ENCODE peak calls at places on chromosome 16, in five cellular contexts. One of them, this sample, is unnamed.

GRCh38 chr16:87439926-87440325 is 47.8 kb downstream of the MAP1LC3B start:
- DNase-seq in A549: no peak
- DNase-seq in CD14-positive monocyte: no peak
- DNase-seq in CD8-positive, alpha-beta T cell: no peak
- DNase-seq in ascending aorta: no peak
- DNase-seq in this sample: no peak

GRCh38 chr16:5075637-5076036 is 4.0 kb downstream of the ALG1 start:
- DNase-seq in A549: peak
- DNase-seq in CD14-positive monocyte: no peak
- DNase-seq in CD8-positive, alpha-beta T cell: no peak
- DNase-seq in ascending aorta: no peak
- DNase-seq in this sample: no peak

GRCh38 chr16:87437911-87438610 is 45.9 kb downstream of the MAP1LC3B start:
- DNase-seq in A549: no peak
- DNase-seq in CD14-positive monocyte: no peak
- DNase-seq in CD8-positive, alpha-beta T cell: no peak
- DNase-seq in ascending aorta: no peak
- DNase-seq in this sample: no peak

GRCh38 chr16:28120754-28121153 is 57.2 kb upstream of the GSG1L start:
- DNase-seq in A549: no peak
- DNase-seq in CD14-positive monocyte: no peak
- DNase-seq in CD8-positive, alpha-beta T cell: no peak
- DNase-seq in ascending aorta: no peak
- DNase-seq in this sample: no peak

GRCh38 chr16:55331648-55332185 is 7.7 kb downstream of the IRX6 start:
- DNase-seq in A549: no peak
- DNase-seq in CD14-positive monocyte: no peak
- DNase-seq in CD8-positive, alpha-beta T cell: no peak
- DNase-seq in ascending aorta: no peak
- DNase-seq in this sample: no peak

GRCh38 chr16:27685802-27686201 is 135.9 kb downstream of the KATNIP start:
- DNase-seq in A549: no peak
- DNase-seq in CD14-positive monocyte: no peak
- DNase-seq in CD8-positive, alpha-beta T cell: no peak
- DNase-seq in ascending aorta: no peak
- DNase-seq in this sample: no peak

GRCh38 chr16:13070268-13070667 is 168.9 kb downstream of the SHISA9 start:
- DNase-seq in A549: no peak
- DNase-seq in CD14-positive monocyte: no peak
- DNase-seq in CD8-positive, alpha-beta T cell: no peak
- DNase-seq in ascending aorta: no peak
- DNase-seq in this sample: no peak

GRCh38 chr16:19167710-19168172 is 299 bp upstream of the SYT17 start:
- DNase-seq in A549: peak
- DNase-seq in CD14-positive monocyte: peak
- DNase-seq in CD8-positive, alpha-beta T cell: no peak
- DNase-seq in ascending aorta: peak
- DNase-seq in this sample: peak

GRCh38 chr16:10949424-10949970 is 5.1 kb downstream of the CLEC16A start:
- DNase-seq in A549: peak
- DNase-seq in CD14-positive monocyte: peak
- DNase-seq in CD8-positive, alpha-beta T cell: no peak
- DNase-seq in ascending aorta: peak
- DNase-seq in this sample: no peak

GRCh38 chr16:66135376-66135775 is 231.1 kb upstream of the CDH5 start:
- DNase-seq in A549: no peak
- DNase-seq in CD14-positive monocyte: no peak
- DNase-seq in CD8-positive, alpha-beta T cell: no peak
- DNase-seq in ascending aorta: peak
- DNase-seq in this sample: no peak

GRCh38 chr16:80938035-80938927 is 68.4 kb downstream of the CMC2 start:
- DNase-seq in A549: peak
- DNase-seq in CD14-positive monocyte: no peak
- DNase-seq in CD8-positive, alpha-beta T cell: no peak
- DNase-seq in ascending aorta: peak
- DNase-seq in this sample: no peak

GRCh38 chr16:84929421-84930297 is 81.7 kb downstream of the ZDHHC7 start:
- DNase-seq in A549: no peak
- DNase-seq in CD14-positive monocyte: no peak
- DNase-seq in CD8-positive, alpha-beta T cell: no peak
- DNase-seq in ascending aorta: no peak
- DNase-seq in this sample: no peak

GRCh38 chr16:1640261-1640956 is 28.2 kb downstream of the CRAMP1 start:
- DNase-seq in A549: no peak
- DNase-seq in CD14-positive monocyte: no peak
- DNase-seq in CD8-positive, alpha-beta T cell: no peak
- DNase-seq in ascending aorta: no peak
- DNase-seq in this sample: no peak

GRCh38 chr16:10738231-10739077 is 5.2 kb upstream of the NUBP1 start:
- DNase-seq in A549: peak
- DNase-seq in CD14-positive monocyte: peak
- DNase-seq in CD8-positive, alpha-beta T cell: no peak
- DNase-seq in ascending aorta: peak
- DNase-seq in this sample: peak

GRCh38 chr16:20799599-20799998 is 6.7 kb downstream of the ERI2 start:
- DNase-seq in A549: no peak
- DNase-seq in CD14-positive monocyte: no peak
- DNase-seq in CD8-positive, alpha-beta T cell: no peak
- DNase-seq in ascending aorta: no peak
- DNase-seq in this sample: peak

GRCh38 chr16:85871756-85872155 is 27.2 kb upstream of the IRF8 start:
- DNase-seq in A549: no peak
- DNase-seq in CD14-positive monocyte: no peak
- DNase-seq in CD8-positive, alpha-beta T cell: no peak
- DNase-seq in ascending aorta: no peak
- DNase-seq in this sample: no peak

GRCh38 chr16:30557397-30557949 is 701 bp downstream of the ZNF764 start:
- DNase-seq in A549: no peak
- DNase-seq in CD14-positive monocyte: no peak
- DNase-seq in CD8-positive, alpha-beta T cell: no peak
- DNase-seq in ascending aorta: no peak
- DNase-seq in this sample: no peak

GRCh38 chr16:85984947-85985451 is 86.0 kb downstream of the IRF8 start:
- DNase-seq in A549: no peak
- DNase-seq in CD14-positive monocyte: peak
- DNase-seq in CD8-positive, alpha-beta T cell: no peak
- DNase-seq in ascending aorta: peak
- DNase-seq in this sample: peak

GRCh38 chr16:10992797-10993196 is 48.4 kb downstream of the CLEC16A start:
- DNase-seq in A549: peak
- DNase-seq in CD14-positive monocyte: no peak
- DNase-seq in CD8-positive, alpha-beta T cell: no peak
- DNase-seq in ascending aorta: no peak
- DNase-seq in this sample: no peak

GRCh38 chr16:11349599-11350276 is 4.5 kb downstream of the RMI2 start:
- DNase-seq in A549: no peak
- DNase-seq in CD14-positive monocyte: peak
- DNase-seq in CD8-positive, alpha-beta T cell: no peak
- DNase-seq in ascending aorta: peak
- DNase-seq in this sample: no peak

GRCh38 chr16:53775821-53776431 is 72.0 kb downstream of the FTO start:
- DNase-seq in A549: peak
- DNase-seq in CD14-positive monocyte: no peak
- DNase-seq in CD8-positive, alpha-beta T cell: no peak
- DNase-seq in ascending aorta: peak
- DNase-seq in this sample: no peak

GRCh38 chr16:50844840-50845239 is 103.0 kb downstream of the CYLD start:
- DNase-seq in A549: no peak
- DNase-seq in CD14-positive monocyte: no peak
- DNase-seq in CD8-positive, alpha-beta T cell: no peak
- DNase-seq in ascending aorta: no peak
- DNase-seq in this sample: no peak

GRCh38 chr16:82651921-82652601 is 25.3 kb downstream of the CDH13 start:
- DNase-seq in A549: no peak
- DNase-seq in CD14-positive monocyte: no peak
- DNase-seq in CD8-positive, alpha-beta T cell: no peak
- DNase-seq in ascending aorta: no peak
- DNase-seq in this sample: no peak

GRCh38 chr16:58219432-58219831 is 21.5 kb upstream of the CSNK2A2 start:
- DNase-seq in A549: no peak
- DNase-seq in CD14-positive monocyte: no peak
- DNase-seq in CD8-positive, alpha-beta T cell: no peak
- DNase-seq in ascending aorta: no peak
- DNase-seq in this sample: no peak

GRCh38 chr16:65097296-65097695 is 24.6 kb downstream of the CDH11 start:
- DNase-seq in A549: no peak
- DNase-seq in CD14-positive monocyte: no peak
- DNase-seq in CD8-positive, alpha-beta T cell: no peak
- DNase-seq in ascending aorta: no peak
- DNase-seq in this sample: no peak

GRCh38 chr16:80274576-80275191 is 266.1 kb upstream of the DYNLRB2 start:
- DNase-seq in A549: no peak
- DNase-seq in CD14-positive monocyte: no peak
- DNase-seq in CD8-positive, alpha-beta T cell: no peak
- DNase-seq in ascending aorta: no peak
- DNase-seq in this sample: no peak

GRCh38 chr16:56483394-56483793 is 32.0 kb downstream of the OGFOD1 start:
- DNase-seq in A549: no peak
- DNase-seq in CD14-positive monocyte: no peak
- DNase-seq in CD8-positive, alpha-beta T cell: no peak
- DNase-seq in ascending aorta: no peak
- DNase-seq in this sample: no peak

GRCh38 chr16:87332150-87332549 is 15.0 kb upstream of the C16orf95 start:
- DNase-seq in A549: no peak
- DNase-seq in CD14-positive monocyte: no peak
- DNase-seq in CD8-positive, alpha-beta T cell: no peak
- DNase-seq in ascending aorta: no peak
- DNase-seq in this sample: no peak

DNA sequence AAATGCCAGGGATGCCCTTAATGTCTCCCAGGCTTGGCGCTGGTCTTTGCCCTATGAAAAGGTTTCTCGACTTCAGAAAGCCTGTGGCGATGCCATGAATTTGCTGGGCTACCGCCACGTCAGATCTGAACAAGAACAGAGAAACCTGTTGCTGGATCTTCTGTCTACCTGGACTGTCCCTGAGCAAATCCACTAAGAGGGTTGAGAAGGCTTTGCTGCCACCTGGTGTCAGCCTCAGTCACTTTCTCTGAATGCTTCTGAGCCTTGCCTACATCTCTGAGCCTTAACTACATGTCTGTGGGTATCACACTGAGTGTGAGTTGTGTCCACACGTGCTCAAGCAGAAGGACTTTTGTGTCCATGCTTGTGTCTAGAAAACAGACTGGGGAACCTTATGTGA is 11.4 kb downstream of the CHST4 start:
- DNase-seq in A549: peak
- DNase-seq in CD14-positive monocyte: no peak
- DNase-seq in CD8-positive, alpha-beta T cell: no peak
- DNase-seq in ascending aorta: no peak
- DNase-seq in this sample: peak
- TF ChIP-seq CTCF in A549: peak
- TF ChIP-seq CTCF in CD14-positive monocyte: no peak
- TF ChIP-seq CTCF in CD8-positive, alpha-beta T cell: peak
- TF ChIP-seq CTCF in ascending aorta: no peak
- TF ChIP-seq CTCF in this sample: peak

DNA sequence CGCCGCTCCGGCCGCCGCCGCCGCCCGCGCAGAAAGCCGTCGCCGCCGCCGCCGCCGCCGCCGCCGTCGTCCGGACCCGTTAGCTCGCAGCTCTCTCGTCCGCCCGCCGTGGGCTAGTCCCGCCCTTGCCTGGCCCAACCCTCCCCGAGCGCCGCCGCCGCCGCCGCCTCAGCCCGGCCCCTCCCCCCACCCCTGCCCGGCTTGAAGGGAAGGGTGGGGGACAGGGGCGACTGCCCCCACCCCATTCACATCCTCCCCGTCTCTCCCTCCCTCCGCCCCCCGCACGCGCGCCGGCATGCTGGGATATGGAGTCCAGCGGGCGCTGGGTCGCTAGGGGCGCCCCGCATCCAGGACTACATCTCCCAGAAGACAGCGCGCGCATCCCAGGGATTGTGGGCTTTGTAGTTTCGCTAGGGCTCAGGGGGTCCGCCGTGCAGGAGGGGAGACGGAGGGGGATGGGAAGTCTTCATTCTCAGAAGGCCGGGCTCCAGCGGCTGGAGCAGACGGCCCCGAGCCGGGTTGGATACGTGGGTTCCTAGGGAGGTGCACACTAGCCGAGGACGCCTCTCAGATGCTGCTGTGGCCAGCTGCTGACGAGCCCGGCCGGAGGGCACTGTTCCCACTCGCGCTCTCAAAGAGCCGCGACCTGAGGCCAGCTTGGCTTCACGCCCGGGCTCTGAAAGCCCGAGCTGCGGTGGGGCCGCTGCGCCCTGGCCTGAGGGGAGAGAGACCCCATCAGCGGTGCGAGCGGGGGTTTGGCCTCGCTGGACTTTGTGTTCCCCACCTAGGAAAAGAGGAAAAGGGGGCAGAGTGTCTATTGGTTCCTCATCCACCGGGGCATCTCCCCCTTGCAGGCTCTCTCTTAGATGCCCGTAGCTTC is at the start of gene ST3GAL2:
- DNase-seq in A549: peak
- DNase-seq in CD14-positive monocyte: peak
- DNase-seq in CD8-positive, alpha-beta T cell: peak
- DNase-seq in ascending aorta: peak
- DNase-seq in this sample: peak
- TF ChIP-seq CTCF in A549: no peak
- TF ChIP-seq CTCF in CD14-positive monocyte: peak
- TF ChIP-seq CTCF in CD8-positive, alpha-beta T cell: no peak
- TF ChIP-seq CTCF in ascending aorta: peak
- TF ChIP-seq CTCF in this sample: peak

DNA sequence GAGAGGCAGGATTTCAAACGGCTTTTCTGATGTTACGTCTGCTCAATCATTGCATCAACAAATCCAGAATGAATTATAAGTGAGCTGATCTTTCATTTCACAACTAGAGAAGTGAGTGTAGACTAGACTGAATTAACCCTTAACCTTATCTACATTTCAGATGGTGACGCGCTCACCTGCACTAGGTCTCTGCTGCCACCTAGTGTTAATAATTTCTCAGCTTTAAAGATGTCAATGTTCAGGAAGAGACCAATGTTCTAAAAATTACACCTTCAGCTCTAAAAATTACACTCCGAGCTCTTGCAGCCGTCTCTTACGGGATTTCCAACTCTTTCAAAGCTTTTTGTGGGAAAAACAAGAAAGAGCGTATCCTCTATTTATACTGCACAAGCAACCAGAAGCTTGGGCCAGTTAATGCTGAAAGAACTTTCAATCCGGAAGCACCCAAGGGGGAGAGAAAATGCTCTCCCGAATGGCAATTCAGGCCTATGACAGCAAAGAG is 88.2 kb upstream of the FA2H start:
- DNase-seq in A549: peak
- DNase-seq in CD14-positive monocyte: no peak
- DNase-seq in CD8-positive, alpha-beta T cell: no peak
- DNase-seq in ascending aorta: no peak
- DNase-seq in this sample: peak
- TF ChIP-seq CTCF in A549: peak
- TF ChIP-seq CTCF in CD14-positive monocyte: peak
- TF ChIP-seq CTCF in CD8-positive, alpha-beta T cell: peak
- TF ChIP-seq CTCF in ascending aorta: peak
- TF ChIP-seq CTCF in this sample: peak

GRCh38 chr16:47695746-47696145 is 234.6 kb downstream of the PHKB start:
- DNase-seq in A549: no peak
- DNase-seq in CD14-positive monocyte: no peak
- DNase-seq in CD8-positive, alpha-beta T cell: no peak
- DNase-seq in ascending aorta: no peak
- DNase-seq in this sample: no peak

GRCh38 chr16:47697826-47698225 is 236.7 kb downstream of the PHKB start:
- DNase-seq in A549: no peak
- DNase-seq in CD14-positive monocyte: no peak
- DNase-seq in CD8-positive, alpha-beta T cell: no peak
- DNase-seq in ascending aorta: no peak
- DNase-seq in this sample: no peak

GRCh38 chr16:47699090-47699489 is 238.0 kb downstream of the PHKB start:
- DNase-seq in A549: no peak
- DNase-seq in CD14-positive monocyte: no peak
- DNase-seq in CD8-positive, alpha-beta T cell: no peak
- DNase-seq in ascending aorta: no peak
- DNase-seq in this sample: no peak

GRCh38 chr16:47694543-47694942 is 233.4 kb downstream of the PHKB start:
- DNase-seq in A549: peak
- DNase-seq in CD14-positive monocyte: no peak
- DNase-seq in CD8-positive, alpha-beta T cell: no peak
- DNase-seq in ascending aorta: no peak
- DNase-seq in this sample: no peak
- TF ChIP-seq CTCF in A549: no peak
- TF ChIP-seq CTCF in CD14-positive monocyte: no peak
- TF ChIP-seq CTCF in CD8-positive, alpha-beta T cell: no peak
- TF ChIP-seq CTCF in ascending aorta: no peak
- TF ChIP-seq CTCF in this sample: peak

This sample was measured in GM13977.